ENCODE peak calls at places on chromosomes 3 and 15, in seven cellular contexts. E is SK-N-SH, R is A549, G is fibroblast of lung, P is H9, N is pancreas, A is heart right ventricle. C is an unnamed sample.

GRCh38 chr3:55607844-55608243 is 120.7 kb upstream of the WNT5A start:
- DNase-seq in E (no peak), R (no peak), G (no peak), P (no peak), N (no peak), A (no peak), C (no peak)

GRCh38 chr3:10006048-10006761 is 19.6 kb upstream of the EMC3 start:
- DNase-seq in E (no peak), R (no peak), G (no peak), P (no peak), N (no peak), A (no peak), C (no peak)

GRCh38 chr3:124057453-124057852 is 65.5 kb upstream of the ROPN1 start:
- DNase-seq in E (no peak), R (no peak), G (no peak), P (no peak), N (no peak), A (peak), C (peak)

GRCh38 chr15:49082960-49083359 is 36.7 kb upstream of the SECISBP2L start:
- DNase-seq in E (no peak), R (no peak), G (peak), P (no peak), N (no peak), A (no peak), C (no peak)

GRCh38 chr15:64623347-64624024 is 151.9 kb downstream of the RBPMS2 start:
- DNase-seq in E (no peak), R (no peak), G (no peak), P (no peak), N (no peak), A (no peak), C (no peak)

GRCh38 chr3:58864480-58864879 is 185.3 kb downstream of the CFAP20DC start:
- DNase-seq in E (no peak), R (no peak), G (no peak), P (no peak), N (no peak), A (no peak), C (no peak)

GRCh38 chr3:58609990-58610389 is 32.8 kb upstream of the FAM107A start:
- DNase-seq in E (no peak), R (no peak), G (no peak), P (no peak), N (no peak), A (no peak), C (no peak)

GRCh38 chr3:170599083-170599482 is 13.2 kb upstream of the SLC7A14 start:
- DNase-seq in E (no peak), R (no peak), G (no peak), P (no peak), N (no peak), A (no peak), C (no peak)

GRCh38 chr3:5813521-5813920 is 626.0 kb downstream of the EDEM1 start:
- DNase-seq in E (no peak), R (no peak), G (no peak), P (no peak), N (no peak), A (no peak), C (no peak)

GRCh38 chr3:130242850-130243569 is 102.5 kb upstream of the COL6A5 start:
- DNase-seq in E (no peak), R (peak), G (peak), P (no peak), N (no peak), A (no peak), C (no peak)

GRCh38 chr15:67523337-67523736 is 2.4 kb downstream of the C15orf61 start:
- DNase-seq in E (no peak), R (no peak), G (no peak), P (no peak), N (no peak), A (no peak), C (no peak)

GRCh38 chr15:22846073-22846472 is 7.6 kb downstream of the NIPA2 start:
- DNase-seq in E (peak), R (no peak), G (no peak), P (no peak), N (no peak), A (no peak), C (no peak)

GRCh38 chr3:112319516-112320276 is 13.3 kb upstream of the CD200 start:
- DNase-seq in E (no peak), R (no peak), G (no peak), P (no peak), N (no peak), A (no peak), C (no peak)

GRCh38 chr3:46845397-46845859 is 17.8 kb downstream of the MYL3 start:
- DNase-seq in E (peak), R (no peak), G (peak), P (peak), N (peak), A (peak), C (no peak)

GRCh38 chr3:24890012-24890411 is 395.4 kb upstream of the THRB start:
- DNase-seq in E (no peak), R (no peak), G (no peak), P (no peak), N (no peak), A (no peak), C (no peak)

GRCh38 chr3:159804726-159805410 is 183.8 kb upstream of the IL12A start:
- DNase-seq in E (peak), R (peak), G (peak), P (peak), N (peak), A (no peak), C (peak)

GRCh38 chr3:23075478-23075877 is 127.6 kb upstream of the UBE2E2 start:
- DNase-seq in E (no peak), R (no peak), G (peak), P (no peak), N (no peak), A (no peak), C (no peak)

GRCh38 chr3:146594843-146595482 is 10.2 kb downstream of the PLSCR5 start:
- DNase-seq in E (no peak), R (peak), G (peak), P (no peak), N (no peak), A (no peak), C (no peak)

GRCh38 chr3:171649282-171649681 is 161.0 kb downstream of the PLD1 start:
- DNase-seq in E (no peak), R (no peak), G (no peak), P (no peak), N (no peak), A (no peak), C (no peak)

GRCh38 chr3:71616571-71617021 is 33.1 kb upstream of the FOXP1 start:
- DNase-seq in E (no peak), R (no peak), G (no peak), P (no peak), N (no peak), A (no peak), C (no peak)

GRCh38 chr15:34182942-34183341 is 27.0 kb downstream of the KATNBL1 start:
- DNase-seq in E (no peak), R (no peak), G (no peak), P (peak), N (peak), A (no peak), C (peak)

DNA sequence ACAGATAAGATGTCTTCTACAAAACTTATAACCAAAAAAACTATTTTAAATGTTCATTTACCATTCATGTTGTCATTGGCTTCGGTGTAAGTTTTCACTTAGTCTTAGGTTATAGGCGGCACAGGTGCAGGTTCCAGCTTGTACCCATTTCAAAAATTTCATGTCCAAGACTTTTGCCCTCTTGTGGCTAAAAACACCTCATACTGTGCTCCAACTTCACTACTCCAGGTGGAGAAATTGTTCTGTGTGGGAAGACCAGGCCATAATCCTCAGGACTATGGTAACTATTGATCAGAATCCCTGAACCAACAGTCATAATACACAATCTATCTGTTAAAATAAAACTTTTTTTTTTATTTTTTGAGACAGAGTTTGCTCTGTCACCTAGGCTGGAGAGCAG is 95.2 kb upstream of the ATP11B start:
- DNase-seq in E (no peak), R (no peak), G (no peak), P (no peak), N (no peak), A (no peak), C (no peak)
- TF ChIP-seq CTCF in E (no peak), R (no peak), G (no peak), P (no peak), N (no peak), A (no peak), C (peak)

GRCh38 chr15:57356178-57356577 is 20.1 kb upstream of the CGNL1 start:
- DNase-seq in E (no peak), R (no peak), G (no peak), P (no peak), N (no peak), A (no peak), C (no peak)

GRCh38 chr15:57357796-57358195 is 18.5 kb upstream of the CGNL1 start:
- DNase-seq in E (no peak), R (no peak), G (no peak), P (no peak), N (no peak), A (no peak), C (no peak)

GRCh38 chr15:57358611-57359010 is 17.7 kb upstream of the CGNL1 start:
- DNase-seq in E (no peak), R (no peak), G (no peak), P (no peak), N (no peak), A (no peak), C (no peak)

GRCh38 chr15:57355259-57355658 is 21.0 kb upstream of the CGNL1 start:
- DNase-seq in E (no peak), R (no peak), G (no peak), P (peak), N (no peak), A (no peak), C (peak)

GRCh38 chr15:57356636-57357035 is 19.7 kb upstream of the CGNL1 start:
- DNase-seq in E (no peak), R (no peak), G (no peak), P (peak), N (no peak), A (no peak), C (peak)
- H3K27ac ChIP-seq in E (no peak), R (no peak), G (no peak), P (peak), N (no peak), A (no peak), C (peak)

GRCh38 chr3:17510265-17510664 is 232.2 kb downstream of the TBC1D5 start:
- DNase-seq in E (no peak), R (no peak), G (no peak), P (no peak), N (no peak), A (no peak), C (no peak)

GRCh38 chr3:17518189-17519059 is 224.0 kb downstream of the TBC1D5 start:
- DNase-seq in E (no peak), R (no peak), G (no peak), P (peak), N (no peak), A (no peak), C (peak)

GRCh38 chr3:17515445-17516227 is 226.8 kb downstream of the TBC1D5 start:
- DNase-seq in E (no peak), R (peak), G (peak), P (no peak), N (no peak), A (no peak), C (no peak)

GRCh38 chr3:17514597-17514996 is 227.8 kb downstream of the TBC1D5 start:
- DNase-seq in E (no peak), R (no peak), G (no peak), P (no peak), N (no peak), A (no peak), C (no peak)
- TF ChIP-seq CTCF in E (no peak), R (no peak), G (no peak), P (no peak), N (no peak), A (no peak), C (no peak)

GRCh38 chr3:107198522-107199271 is 178.5 kb upstream of the CCDC54 start:
- DNase-seq in E (no peak), R (no peak), G (peak), P (no peak), N (no peak), A (peak), C (no peak)
- H3K27ac ChIP-seq in E (no peak), R (no peak), G (peak), P (no peak), N (no peak), A (peak), C (no peak)

GRCh38 chr15:79678032-79678701 is 218.6 kb downstream of the MTHFS start:
- DNase-seq in E (no peak), R (no peak), G (no peak), P (no peak), N (no peak), A (no peak), C (no peak)

GRCh38 chr15:79675982-79676381 is 220.8 kb downstream of the MTHFS start:
- DNase-seq in E (no peak), R (no peak), G (no peak), P (no peak), N (no peak), A (no peak), C (no peak)

GRCh38 chr15:79674124-79674465 is 222.7 kb downstream of the MTHFS start:
- DNase-seq in E (no peak), R (no peak), G (no peak), P (no peak), N (no peak), A (no peak), C (no peak)

GRCh38 chr15:79676621-79677020 is 220.2 kb downstream of the MTHFS start:
- DNase-seq in E (no peak), R (no peak), G (no peak), P (no peak), N (no peak), A (no peak), C (no peak)

DNA sequence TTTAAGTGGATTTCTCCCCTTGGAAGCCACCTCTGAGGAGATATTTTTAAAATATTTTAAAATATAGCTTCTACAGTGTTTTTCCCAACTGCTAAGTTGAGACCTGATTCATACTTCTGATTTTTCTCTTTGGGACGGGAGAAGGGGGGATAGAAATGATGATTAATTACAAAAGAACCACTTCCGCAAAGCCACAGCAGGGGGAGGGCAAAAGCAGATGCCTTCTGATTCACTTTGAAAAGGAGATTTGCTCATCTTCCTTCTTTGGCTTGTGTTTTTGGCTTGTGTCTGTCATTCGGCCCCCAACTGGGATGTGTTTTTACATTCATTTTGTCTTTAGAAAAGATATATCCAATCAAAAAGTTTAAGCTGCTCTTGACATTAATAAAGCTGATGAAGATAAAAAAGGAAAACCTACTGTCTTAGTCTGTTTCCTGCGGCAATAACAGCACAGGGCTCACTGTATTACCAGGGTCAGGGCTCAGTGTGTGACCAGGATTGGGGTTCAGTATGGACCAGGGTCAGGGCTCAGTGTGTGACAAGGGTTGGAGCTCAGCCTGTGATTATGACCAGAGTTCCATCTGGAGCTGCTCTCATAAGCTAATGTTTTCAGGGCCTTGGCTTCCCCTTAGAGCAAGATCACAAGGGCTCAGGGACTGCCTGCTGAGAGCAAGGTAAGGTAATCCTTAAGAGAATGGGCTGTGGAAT is 223.2 kb downstream of the MTHFS start:
- DNase-seq in E (no peak), R (peak), G (peak), P (peak), N (no peak), A (no peak), C (peak)
- TF ChIP-seq CTCF in E (peak), R (no peak), G (no peak), P (peak), N (no peak), A (no peak), C (peak)

GRCh38 chr3:32454731-32455608 is 47.7 kb downstream of the CMTM6 start:
- DNase-seq in E (no peak), R (no peak), G (peak), P (no peak), N (no peak), A (no peak), C (peak)
- H3K27ac ChIP-seq in E (no peak), R (no peak), G (no peak), P (no peak), N (no peak), A (no peak), C (no peak)

C was measured in endodermal cell.